ENCODE peak calls at places on chromosome 9, in eight cellular contexts. K, Q, U, Y, C, J, L and N are unnamed samples.

GRCh38 chr9:526904-527591 is 312.4 kb downstream of the DOCK8 start:
- DNase-seq in K (no peak), Q (no peak), U (no peak), Y (peak; percentile 83), C (no peak), J (no peak), L (no peak), N (no peak)

GRCh38 chr9:34178698-34179527 is at the start of gene UBAP1:
- DNase-seq in K (peak; percentile 96), Q (peak; percentile 98), U (peak; percentile 86), Y (peak; percentile 97), C (peak; percentile 97), J (peak; percentile 97), L (peak; percentile 98), N (peak; percentile 96)

GRCh38 chr9:129597355-129598088 is 23.4 kb downstream of the C9orf50 start:
- DNase-seq in K (peak; percentile 48), Q (peak; percentile 56), U (no peak), Y (peak; percentile 33), C (no peak), J (peak; percentile 63), L (no peak), N (peak; percentile 84)

GRCh38 chr9:84573098-84573497 is 96.4 kb upstream of the NTRK2 start:
- DNase-seq in K (no peak), Q (no peak), U (no peak), Y (no peak), C (no peak), J (no peak), L (no peak), N (no peak)

GRCh38 chr9:133067006-133067405 is 5.2 kb downstream of the CEL start:
- DNase-seq in K (no peak), Q (no peak), U (no peak), Y (no peak), C (no peak), J (no peak), L (peak; percentile 44), N (no peak)

GRCh38 chr9:107638922-107639321 is 149.4 kb upstream of the KLF4 start:
- DNase-seq in K (no peak), Q (no peak), U (no peak), Y (no peak), C (peak; percentile 81), J (no peak), L (no peak), N (peak; percentile 16)

GRCh38 chr9:3285365-3286161 is 240.2 kb downstream of the RFX3 start:
- DNase-seq in K (no peak), Q (no peak), U (no peak), Y (no peak), C (no peak), J (no peak), L (no peak), N (no peak)

GRCh38 chr9:92726971-92727715 is 37.5 kb downstream of the BICD2 start:
- DNase-seq in K (no peak), Q (no peak), U (no peak), Y (no peak), C (no peak), J (no peak), L (peak; percentile 51), N (peak; percentile 36)

GRCh38 chr9:130189840-130190239 is 17.6 kb downstream of the NCS1 start:
- DNase-seq in K (no peak), Q (no peak), U (peak; percentile 76), Y (no peak), C (no peak), J (no peak), L (no peak), N (no peak)

GRCh38 chr9:69564557-69564956 is 107.6 kb downstream of the APBA1 start:
- DNase-seq in K (no peak), Q (no peak), U (no peak), Y (no peak), C (no peak), J (no peak), L (no peak), N (no peak)

GRCh38 chr9:130884542-130885421 is 11.8 kb downstream of the QRFP start:
- DNase-seq in K (no peak), Q (no peak), U (no peak), Y (no peak), C (no peak), J (no peak), L (peak; percentile 71), N (no peak)

GRCh38 chr9:132586830-132587483 is 4.6 kb downstream of the BARHL1 start:
- DNase-seq in K (peak; percentile 48), Q (no peak), U (no peak), Y (no peak), C (no peak), J (no peak), L (no peak), N (peak; percentile 49)

GRCh38 chr9:36163840-36164175 is 5.4 kb upstream of the CCIN start:
- DNase-seq in K (no peak), Q (no peak), U (no peak), Y (peak; percentile 26), C (no peak), J (no peak), L (no peak), N (no peak)

GRCh38 chr9:89882876-89883275 is 278.1 kb downstream of the GADD45G start:
- DNase-seq in K (no peak), Q (no peak), U (no peak), Y (no peak), C (no peak), J (no peak), L (peak; percentile 1), N (no peak)

GRCh38 chr9:127182901-127183746 is 60.7 kb upstream of the ANGPTL2 start:
- DNase-seq in K (peak; percentile 3), Q (no peak), U (no peak), Y (no peak), C (no peak), J (no peak), L (peak; percentile 35), N (peak; percentile 30)

GRCh38 chr9:97688654-97689053 is 8.5 kb downstream of the XPA start:
- DNase-seq in K (no peak), Q (no peak), U (no peak), Y (no peak), C (no peak), J (no peak), L (no peak), N (no peak)
- TF ChIP-seq CTCF in K (no peak), Q (no peak), U (no peak), Y (no peak), C (no peak), J (no peak), L (no peak), N (no peak)

GRCh38 chr9:108832179-108832500 is 23.6 kb downstream of the ACTL7B start:
- DNase-seq in K (no peak), Q (no peak), U (no peak), Y (no peak), C (no peak), J (no peak), L (no peak), N (no peak)

GRCh38 chr9:108834959-108835696 is 20.7 kb downstream of the ACTL7B start:
- DNase-seq in K (no peak), Q (peak; percentile 85), U (no peak), Y (peak; percentile 91), C (no peak), J (no peak), L (no peak), N (no peak)

GRCh38 chr9:108831496-108832178 is 24.1 kb downstream of the ACTL7B start:
- DNase-seq in K (no peak), Q (peak; percentile 80), U (no peak), Y (peak; percentile 88), C (no peak), J (no peak), L (no peak), N (no peak)

GRCh38 chr9:108835831-108836230 is 20.0 kb downstream of the ACTL7B start:
- DNase-seq in K (no peak), Q (no peak), U (no peak), Y (peak; percentile 89), C (no peak), J (no peak), L (no peak), N (no peak)

GRCh38 chr9:108830292-108830691 is 25.5 kb downstream of the ACTL7B start:
- DNase-seq in K (no peak), Q (peak; percentile 57), U (no peak), Y (peak; percentile 77), C (no peak), J (no peak), L (no peak), N (no peak)
- TF ChIP-seq CTCF in K (no peak), Q (no peak), U (no peak), Y (no peak), C (no peak), J (no peak), L (no peak), N (no peak)

GRCh38 chr9:88660611-88661010 is 125.6 kb downstream of the NXNL2 start:
- DNase-seq in K (peak; percentile 43), Q (no peak), U (no peak), Y (peak; percentile 49), C (no peak), J (no peak), L (no peak), N (no peak)
- TF ChIP-seq CTCF in K (peak; percentile 54), Q (no peak), U (peak; percentile 61), Y (peak; percentile 64), C (no peak), J (no peak), L (no peak), N (peak; percentile 44)

GRCh38 chr9:27679338-27679737 is 106.1 kb upstream of the C9orf72 start:
- DNase-seq in K (no peak), Q (no peak), U (no peak), Y (no peak), C (no peak), J (no peak), L (no peak), N (no peak)

GRCh38 chr9:27688954-27689353 is 115.7 kb upstream of the C9orf72 start:
- DNase-seq in K (no peak), Q (no peak), U (no peak), Y (no peak), C (no peak), J (no peak), L (no peak), N (no peak)

GRCh38 chr9:27683181-27683580 is 109.9 kb upstream of the C9orf72 start:
- DNase-seq in K (no peak), Q (no peak), U (no peak), Y (peak; percentile 60), C (no peak), J (no peak), L (no peak), N (no peak)
- TF ChIP-seq CTCF in K (no peak), Q (no peak), U (no peak), Y (no peak), C (no peak), J (no peak), L (no peak), N (no peak)

GRCh38 chr9:2241461-2241874 is 226.3 kb downstream of the SMARCA2 start:
- DNase-seq in K (peak; percentile 78), Q (no peak), U (peak; percentile 75), Y (peak; percentile 68), C (peak; percentile 14), J (no peak), L (peak; percentile 79), N (peak; percentile 64)

GRCh38 chr9:2243666-2244555 is 228.8 kb downstream of the SMARCA2 start:
- DNase-seq in K (no peak), Q (no peak), U (no peak), Y (no peak), C (no peak), J (no peak), L (no peak), N (no peak)

GRCh38 chr9:2242778-2243395 is 227.7 kb downstream of the SMARCA2 start:
- DNase-seq in K (no peak), Q (no peak), U (no peak), Y (peak; percentile 41), C (no peak), J (no peak), L (no peak), N (no peak)

GRCh38 chr9:2241875-2242741 is 227.0 kb downstream of the SMARCA2 start:
- DNase-seq in K (peak; percentile 89), Q (peak; percentile 37), U (peak; percentile 85), Y (peak; percentile 65), C (peak; percentile 70), J (peak; percentile 84), L (peak; percentile 89), N (peak; percentile 88)
- TF ChIP-seq CTCF in K (no peak), Q (no peak), U (no peak), Y (peak; percentile 27), C (peak; percentile 52), J (no peak), L (no peak), N (no peak)